ENCODE peak calls at places on chromosomes 2 and 18, in six cellular contexts. T is PC-3, G is GM23248, P is SK-N-SH, Q is MM.1S, H is HCT116. D is an unnamed sample.

GRCh38 chr2:157627594-157628281 is 926 bp downstream of the ACVR1C start:
- DNase-seq in Q (peak; percentile 51), H (no peak), T (peak; percentile 16), G (peak; percentile 38), P (no peak), D (no peak)

GRCh38 chr2:37874470-37874869 is 50.6 kb upstream of the RMDN2 start:
- DNase-seq in P (no peak), H (no peak), Q (no peak), G (no peak), T (no peak), D (no peak)

GRCh38 chr2:59702026-59702425 is 851.4 kb downstream of the BCL11A start:
- DNase-seq in P (no peak), H (no peak), G (no peak), T (no peak), Q (no peak), D (no peak)

GRCh38 chr18:60044290-60045006 is 144.7 kb downstream of the PMAIP1 start:
- DNase-seq in G (peak; percentile 85), P (no peak), T (peak; percentile 90), H (no peak), Q (no peak), D (no peak)

GRCh38 chr2:158413581-158413980 is 43.0 kb downstream of the CCDC148 start:
- DNase-seq in P (peak; percentile 9), G (peak; percentile 20), H (no peak), T (no peak), Q (no peak), D (no peak)

GRCh38 chr18:7021994-7022840 is 95.4 kb downstream of the LAMA1 start:
- DNase-seq in P (peak; percentile 83), Q (peak; percentile 68), H (peak; percentile 15), G (peak; percentile 47), T (peak; percentile 92), D (peak; percentile 75)

GRCh38 chr2:120308038-120308910 is 37.7 kb upstream of the INHBB start:
- DNase-seq in Q (no peak), T (no peak), P (no peak), H (no peak), G (peak; percentile 49), D (peak; percentile 70)

GRCh38 chr2:105078906-105079305 is 41.0 kb downstream of the MRPS9 start:
- DNase-seq in P (no peak), Q (no peak), T (no peak), H (no peak), G (no peak), D (no peak)

GRCh38 chr2:171798156-171798815 is 95.8 kb downstream of the SLC25A12 start:
- DNase-seq in G (peak; percentile 80), T (peak; percentile 72), Q (no peak), P (no peak), H (no peak), D (no peak)

GRCh38 chr2:41785623-41786022 is 262.2 kb upstream of the PKDCC start:
- DNase-seq in T (no peak), H (no peak), G (no peak), P (no peak), Q (no peak), D (no peak)

GRCh38 chr2:98385050-98385699 is 38.9 kb downstream of the CNGA3 start:
- DNase-seq in Q (peak; percentile 81), H (peak; percentile 60), T (peak; percentile 88), P (peak; percentile 85), G (peak; percentile 87), D (peak; percentile 90)

GRCh38 chr2:240211598-240212424 is 71.4 kb upstream of the OTOS start:
- DNase-seq in H (no peak), G (no peak), P (no peak), T (no peak), Q (no peak), D (no peak)

GRCh38 chr2:112183327-112184025 is 45.3 kb downstream of the FBLN7 start:
- DNase-seq in H (no peak), Q (no peak), T (no peak), G (no peak), P (no peak), D (no peak)

GRCh38 chr2:237181844-237182243 is 96.2 kb downstream of the COPS8 start:
- DNase-seq in H (peak; percentile 26), Q (no peak), T (no peak), G (peak; percentile 90), P (no peak), D (no peak)

GRCh38 chr2:128638741-128639477 is 320.2 kb upstream of the HS6ST1 start:
- DNase-seq in H (no peak), G (peak; percentile 70), Q (no peak), T (no peak), P (peak; percentile 42), D (no peak)
- H3K9me2 ChIP-seq in H (no peaks in the 10 kb centered on the region), G (no peaks in the 10 kb centered on the region), Q (no peaks in the 10 kb centered on the region), T (no peaks in the 10 kb centered on the region), P (no peaks in the 10 kb centered on the region), D (no peaks in the 10 kb centered on the region)

GRCh38 chr18:46264255-46264654 is 160.1 kb downstream of the HAUS1 start:
- DNase-seq in G (peak; percentile 41), P (no peak), T (no peak), Q (no peak), H (peak; percentile 16), D (no peak)
- H3K9ac ChIP-seq in G (no peak overlapping the region), P (no peak overlapping the region), T (no peak overlapping the region), Q (no peak overlapping the region), H (no peak overlapping the region), D (no peak overlapping the region)

DNA sequence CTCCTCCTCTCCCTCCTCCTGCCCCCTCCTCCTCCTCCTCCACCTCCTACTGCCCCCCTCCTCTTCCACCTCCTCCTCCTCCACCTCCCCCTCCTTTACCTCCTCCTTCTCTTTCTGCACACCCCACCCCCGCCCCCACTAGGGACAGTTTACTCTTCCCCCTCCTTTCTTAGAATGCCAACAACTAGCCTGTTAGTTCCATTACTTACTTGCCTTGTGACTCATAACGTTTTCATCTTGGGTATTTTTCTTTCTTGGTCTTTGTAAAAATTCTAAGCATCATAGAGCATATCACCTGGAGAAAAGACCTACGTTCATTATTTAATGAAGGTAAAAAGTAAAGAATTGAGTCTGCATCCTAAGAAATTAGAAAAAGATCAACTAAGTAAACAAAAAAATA is 165.3 kb downstream of the NEDD4L start:
- DNase-seq in H (no peak), P (no peak), G (peak; percentile 51), Q (no peak), T (peak; percentile 69), D (no peak)
- H3K79me2 ChIP-seq in H (no peaks in the 10 kb centered on the region), P (no peaks in the 10 kb centered on the region), G (no peaks in the 10 kb centered on the region), Q (no peaks in the 10 kb centered on the region), T (peaks cover 29% of the 10 kb centered on the region), D (no peaks in the 10 kb centered on the region)

DNA sequence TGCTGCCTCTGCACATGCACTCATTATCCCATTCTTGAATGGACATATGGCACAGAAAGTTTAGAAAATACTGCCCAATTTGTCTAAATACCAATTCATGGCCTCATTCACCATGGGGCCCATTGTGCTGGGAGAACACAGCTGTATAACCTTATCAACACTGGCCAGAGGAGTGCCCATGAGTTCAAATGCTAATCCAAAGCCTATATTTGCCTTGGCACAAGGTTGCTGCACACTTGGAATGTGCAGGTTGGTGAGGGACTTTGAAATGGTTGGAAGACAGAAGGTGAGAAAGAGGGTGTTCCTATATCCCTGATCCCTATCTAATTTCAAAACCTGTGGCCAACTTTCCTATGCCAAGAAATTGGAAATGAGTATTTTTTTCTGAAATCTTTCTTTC is 693.9 kb upstream of the ID2 start:
- DNase-seq in Q (no peak), H (no peak), G (no peak), T (no peak), P (no peak), D (no peak)
- H3K9me2 ChIP-seq in Q (no peaks in the 10 kb centered on the region), H (no peaks in the 10 kb centered on the region), G (no peaks in the 10 kb centered on the region), T (no peaks in the 10 kb centered on the region), P (no peaks in the 10 kb centered on the region), D (no peaks in the 10 kb centered on the region)

DNA sequence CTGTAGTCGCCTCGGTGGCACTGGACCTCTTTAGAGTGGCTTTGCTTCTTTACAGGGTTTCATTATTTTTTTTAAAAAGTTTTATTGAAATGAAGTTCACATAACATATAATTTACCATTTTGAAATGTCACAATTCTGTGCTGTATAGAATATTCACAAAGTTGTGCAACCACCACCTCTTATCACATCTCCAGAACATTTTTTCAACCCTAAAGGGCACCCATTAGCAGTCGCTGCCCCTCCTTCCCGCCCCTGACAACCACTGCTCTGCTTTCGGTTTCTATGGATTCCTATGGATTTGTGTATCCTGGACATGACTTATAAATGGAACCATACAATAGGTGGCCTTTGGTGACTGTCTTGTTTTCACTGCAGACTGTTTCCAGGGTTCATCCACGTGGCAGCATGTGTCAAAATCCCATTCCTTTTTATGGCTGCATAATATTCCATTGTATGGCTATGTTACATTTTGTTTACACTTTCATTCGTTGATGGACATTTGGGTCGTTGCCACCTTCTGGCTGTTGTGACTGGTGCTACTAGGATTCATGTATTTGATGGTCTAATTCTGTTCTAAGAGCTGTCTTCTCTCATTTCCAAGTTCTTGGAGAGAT is 52.6 kb downstream of the SH3BP4 start:
- DNase-seq in G (no peak), Q (no peak), H (no peak), T (no peak), P (no peak), D (no peak)
- H3K9ac ChIP-seq in G (no peak overlapping the region), Q (no peak overlapping the region), H (no peak overlapping the region), T (no peak overlapping the region), P (no peak overlapping the region), D (no peak overlapping the region)

GRCh38 chr2:152171733-152172132 is 3.8 kb downstream of the STAM2 start:
- DNase-seq in T (peak; percentile 58), P (no peak), H (no peak), G (peak; percentile 29), Q (no peak), D (no peak)

GRCh38 chr2:152176113-152176714 is 651 bp upstream of the STAM2 start:
- DNase-seq in P (no peak), H (no peak), T (peak; percentile 22), Q (peak; percentile 20), G (peak; percentile 70), D (peak; percentile 62)

GRCh38 chr2:152175368-152176112 is at the start of gene STAM2:
- DNase-seq in G (peak; percentile 94), H (peak; percentile 79), T (peak; percentile 94), P (peak; percentile 94), Q (peak; percentile 92), D (peak; percentile 97)

GRCh38 chr2:152174574-152174973 is 989 bp downstream of the STAM2 start:
- DNase-seq in Q (peak; percentile 9), H (no peak), G (no peak), P (no peak), T (no peak), D (peak; percentile 50)

GRCh38 chr2:152175012-152175367 is 573 bp downstream of the STAM2 start:
- DNase-seq in T (peak; percentile 5), P (no peak), G (peak; percentile 39), H (no peak), Q (no peak), D (peak; percentile 83)
- H3K79me2 ChIP-seq in T (peaks cover 51% of the 10 kb centered on the region), P (peaks cover 50% of the 10 kb centered on the region), G (peaks cover 52% of the 10 kb centered on the region), H (peaks cover 33% of the 10 kb centered on the region), Q (peaks cover 47% of the 10 kb centered on the region), D (peaks cover 55% of the 10 kb centered on the region)

GRCh38 chr18:67728364-67728763 is 211.8 kb upstream of the DSEL start:
- DNase-seq in P (no peak), G (no peak), Q (no peak), T (peak; percentile 59), H (no peak), D (no peak)

GRCh38 chr18:67733094-67733493 is 216.6 kb upstream of the DSEL start:
- DNase-seq in T (peak; percentile 66), Q (no peak), G (peak; percentile 95), P (no peak), H (no peak), D (no peak)

GRCh38 chr18:67731853-67732252 is 215.3 kb upstream of the DSEL start:
- DNase-seq in G (peak; percentile 68), T (peak; percentile 66), P (no peak), Q (no peak), H (no peak), D (no peak)

GRCh38 chr18:67726882-67727281 is 210.4 kb upstream of the DSEL start:
- DNase-seq in G (no peak), H (no peak), T (no peak), P (no peak), Q (peak; percentile 20), D (no peak)

GRCh38 chr18:67730884-67731283 is 214.4 kb upstream of the DSEL start:
- DNase-seq in Q (no peak), P (no peak), H (no peak), T (peak; percentile 94), G (peak; percentile 85), D (no peak)
- H3K9me2 ChIP-seq in Q (no peaks in the 10 kb centered on the region), P (no peaks in the 10 kb centered on the region), H (no peaks in the 10 kb centered on the region), T (no peaks in the 10 kb centered on the region), G (no peaks in the 10 kb centered on the region), D (no peaks in the 10 kb centered on the region)